ENCODE peak calls at places on chromosome 10, in four cellular contexts. One of them, this sample, is unnamed.

GRCh38 chr10:31071232-31071999 is 39.8 kb upstream of the ZNF438 start:
- DNase-seq in right cardiac atrium: no peak
- DNase-seq in tibial nerve: peak; percentile 34
- DNase-seq in left ventricle myocardium inferior: no peak
- DNase-seq in this sample: no peak

GRCh38 chr10:3720228-3721019 is 64.6 kb downstream of the KLF6 start:
- DNase-seq in left ventricle myocardium inferior: peak; percentile 41
- DNase-seq in tibial nerve: peak; percentile 67
- DNase-seq in right cardiac atrium: peak; percentile 65
- DNase-seq in this sample: no peak

GRCh38 chr10:70558871-70559810 is 43.4 kb downstream of the PRF1 start:
- DNase-seq in left ventricle myocardium inferior: peak; percentile 71
- DNase-seq in tibial nerve: peak; percentile 49
- DNase-seq in right cardiac atrium: peak; percentile 87
- DNase-seq in this sample: no peak

GRCh38 chr10:124652200-124652599 is 92.0 kb downstream of the FAM53B start:
- DNase-seq in right cardiac atrium: peak; percentile 18
- DNase-seq in tibial nerve: no peak
- DNase-seq in left ventricle myocardium inferior: no peak
- DNase-seq in this sample: no peak

GRCh38 chr10:102152545-102152890 is 329 bp downstream of the NOLC1 start:
- DNase-seq in tibial nerve: no peak
- DNase-seq in left ventricle myocardium inferior: no peak
- DNase-seq in right cardiac atrium: no peak
- DNase-seq in this sample: no peak

GRCh38 chr10:124717911-124718734 is 26.1 kb downstream of the FAM53B start:
- DNase-seq in right cardiac atrium: peak; percentile 44
- DNase-seq in left ventricle myocardium inferior: no peak
- DNase-seq in tibial nerve: no peak
- DNase-seq in this sample: peak; percentile 51

GRCh38 chr10:100349672-100350071 is 2.6 kb downstream of the SCD start:
- DNase-seq in left ventricle myocardium inferior: no peak
- DNase-seq in right cardiac atrium: no peak
- DNase-seq in tibial nerve: no peak
- DNase-seq in this sample: no peak

GRCh38 chr10:104021246-104021645 is 54.3 kb downstream of the SLK start:
- DNase-seq in right cardiac atrium: no peak
- DNase-seq in tibial nerve: no peak
- DNase-seq in left ventricle myocardium inferior: no peak
- DNase-seq in this sample: no peak

GRCh38 chr10:72563327-72563932 is 62.4 kb downstream of the MICU1 start:
- DNase-seq in tibial nerve: no peak
- DNase-seq in right cardiac atrium: no peak
- DNase-seq in left ventricle myocardium inferior: no peak
- DNase-seq in this sample: no peak

GRCh38 chr10:107025676-107026075 is 138.8 kb downstream of the SORCS1 start:
- DNase-seq in right cardiac atrium: no peak
- DNase-seq in left ventricle myocardium inferior: no peak
- DNase-seq in tibial nerve: no peak
- DNase-seq in this sample: no peak

GRCh38 chr10:131706476-131706875 is 194.3 kb upstream of the PPP2R2D start:
- DNase-seq in left ventricle myocardium inferior: no peak
- DNase-seq in right cardiac atrium: no peak
- DNase-seq in tibial nerve: no peak
- DNase-seq in this sample: no peak

GRCh38 chr10:317219-317868 is 182.1 kb downstream of the ZMYND11 start:
- DNase-seq in left ventricle myocardium inferior: peak; percentile 49
- DNase-seq in right cardiac atrium: peak; percentile 81
- DNase-seq in tibial nerve: no peak
- DNase-seq in this sample: no peak

GRCh38 chr10:92695679-92696605 is 6.2 kb downstream of the HHEX start:
- DNase-seq in right cardiac atrium: peak; percentile 63
- DNase-seq in tibial nerve: no peak
- DNase-seq in left ventricle myocardium inferior: no peak
- DNase-seq in this sample: no peak

GRCh38 chr10:116113721-116114501 is 159.1 kb downstream of the GFRA1 start:
- DNase-seq in right cardiac atrium: no peak
- DNase-seq in left ventricle myocardium inferior: no peak
- DNase-seq in tibial nerve: no peak
- DNase-seq in this sample: no peak

GRCh38 chr10:98587156-98587555 is 140.4 kb upstream of the HPS1 start:
- DNase-seq in tibial nerve: no peak
- DNase-seq in left ventricle myocardium inferior: no peak
- DNase-seq in right cardiac atrium: no peak
- DNase-seq in this sample: no peak

GRCh38 chr10:133017203-133017601 is 70.5 kb upstream of the ADGRA1 start:
- DNase-seq in tibial nerve: no peak
- DNase-seq in right cardiac atrium: peak; percentile 44
- DNase-seq in left ventricle myocardium inferior: no peak
- DNase-seq in this sample: no peak

GRCh38 chr10:133019651-133020050 is 68.1 kb upstream of the ADGRA1 start:
- DNase-seq in right cardiac atrium: peak; percentile 34
- DNase-seq in tibial nerve: no peak
- DNase-seq in left ventricle myocardium inferior: no peak
- DNase-seq in this sample: no peak

GRCh38 chr10:133020193-133020817 is 67.4 kb upstream of the ADGRA1 start:
- DNase-seq in right cardiac atrium: peak; percentile 44
- DNase-seq in tibial nerve: no peak
- DNase-seq in left ventricle myocardium inferior: no peak
- DNase-seq in this sample: no peak

GRCh38 chr10:133018491-133018890 is 69.2 kb upstream of the ADGRA1 start:
- DNase-seq in right cardiac atrium: peak; percentile 48
- DNase-seq in left ventricle myocardium inferior: no peak
- DNase-seq in tibial nerve: no peak
- DNase-seq in this sample: no peak

GRCh38 chr10:133019191-133019590 is 68.5 kb upstream of the ADGRA1 start:
- DNase-seq in left ventricle myocardium inferior: no peak
- DNase-seq in right cardiac atrium: peak; percentile 27
- DNase-seq in tibial nerve: no peak
- DNase-seq in this sample: no peak
- H3K9me3 ChIP-seq in left ventricle myocardium inferior: no peaks in the 10 kb centered on the region
- H3K9me3 ChIP-seq in right cardiac atrium: no peaks in the 10 kb centered on the region
- H3K9me3 ChIP-seq in tibial nerve: no peaks in the 10 kb centered on the region
- H3K9me3 ChIP-seq in this sample: no peaks in the 10 kb centered on the region

GRCh38 chr10:38143587-38143986 is 49.5 kb downstream of the ZNF37A start:
- DNase-seq in right cardiac atrium: no peak
- DNase-seq in tibial nerve: no peak
- DNase-seq in left ventricle myocardium inferior: no peak
- DNase-seq in this sample: no peak
- H3K9me3 ChIP-seq in right cardiac atrium: peaks cover 1% of the 10 kb centered on the region
- H3K9me3 ChIP-seq in tibial nerve: peaks cover 78% of the 10 kb centered on the region
- H3K9me3 ChIP-seq in left ventricle myocardium inferior: peaks cover 30% of the 10 kb centered on the region
- H3K9me3 ChIP-seq in this sample: no peaks in the 10 kb centered on the region

GRCh38 chr10:42543840-42544372 is 94.5 kb downstream of the ZNF33B start:
- DNase-seq in left ventricle myocardium inferior: no peak
- DNase-seq in right cardiac atrium: no peak
- DNase-seq in tibial nerve: no peak
- DNase-seq in this sample: no peak

GRCh38 chr10:42549851-42550250 is 88.5 kb downstream of the ZNF33B start:
- DNase-seq in left ventricle myocardium inferior: no peak
- DNase-seq in right cardiac atrium: no peak
- DNase-seq in tibial nerve: no peak
- DNase-seq in this sample: no peak

GRCh38 chr10:42548254-42548653 is 90.1 kb downstream of the ZNF33B start:
- DNase-seq in left ventricle myocardium inferior: no peak
- DNase-seq in right cardiac atrium: no peak
- DNase-seq in tibial nerve: no peak
- DNase-seq in this sample: no peak

GRCh38 chr10:42544945-42545344 is 93.4 kb downstream of the ZNF33B start:
- DNase-seq in tibial nerve: no peak
- DNase-seq in right cardiac atrium: no peak
- DNase-seq in left ventricle myocardium inferior: no peak
- DNase-seq in this sample: no peak
- H3K9me3 ChIP-seq in tibial nerve: peaks cover 92% of the 10 kb centered on the region
- H3K9me3 ChIP-seq in right cardiac atrium: no peaks in the 10 kb centered on the region
- H3K9me3 ChIP-seq in left ventricle myocardium inferior: peaks cover 76% of the 10 kb centered on the region
- H3K9me3 ChIP-seq in this sample: no peaks in the 10 kb centered on the region

DNA sequence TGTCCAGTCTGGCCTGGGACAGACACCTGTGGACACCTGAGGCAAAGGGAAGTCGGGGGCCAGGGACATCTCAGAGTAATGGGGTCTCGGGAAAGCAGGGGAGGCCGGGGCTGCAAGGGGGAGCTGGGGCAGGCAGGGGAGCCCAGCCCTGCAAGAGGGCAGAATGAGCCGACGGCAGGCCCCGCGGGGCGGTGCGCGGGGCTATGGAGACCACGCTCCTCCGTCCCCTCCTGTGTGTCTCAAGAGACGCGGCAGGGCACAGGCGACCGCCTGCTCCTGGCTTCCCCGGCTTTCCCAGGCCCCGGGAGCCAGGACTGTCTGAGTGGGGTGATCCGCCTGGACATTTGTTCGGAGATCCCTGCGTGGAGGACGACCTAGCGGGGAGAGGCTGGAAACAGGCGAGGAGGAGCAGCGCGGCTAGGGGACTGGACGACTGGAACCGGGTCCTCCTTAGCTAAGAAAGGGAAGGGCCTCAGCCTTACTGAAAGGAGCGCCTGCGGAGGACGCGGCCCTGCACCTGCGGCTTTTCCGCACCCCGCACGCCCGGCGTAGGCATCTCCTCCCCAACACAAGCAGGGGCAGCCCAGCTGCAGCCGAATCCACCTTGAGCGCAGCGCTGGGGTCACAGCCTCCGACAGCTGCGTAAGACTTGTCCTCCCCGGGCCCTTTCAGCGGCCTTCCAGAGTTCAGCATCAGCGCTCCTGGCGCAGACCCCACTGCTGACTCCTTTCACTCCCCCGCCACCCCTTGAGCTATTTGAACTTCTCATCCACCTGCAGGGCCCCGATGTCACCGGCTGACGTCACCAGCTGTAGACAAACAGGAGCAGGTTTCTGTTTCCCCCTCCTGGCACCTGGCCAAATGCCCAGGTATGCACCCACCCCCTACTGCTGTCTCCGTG is 176.4 kb downstream of the ZNF248 start:
- DNase-seq in right cardiac atrium: no peak
- DNase-seq in tibial nerve: no peak
- DNase-seq in left ventricle myocardium inferior: no peak
- DNase-seq in this sample: no peak
- H3K9me3 ChIP-seq in right cardiac atrium: no peaks in the 10 kb centered on the region
- H3K9me3 ChIP-seq in tibial nerve: peaks cover 31% of the 10 kb centered on the region
- H3K9me3 ChIP-seq in left ventricle myocardium inferior: no peaks in the 10 kb centered on the region
- H3K9me3 ChIP-seq in this sample: no peaks in the 10 kb centered on the region

GRCh38 chr10:6385683-6386082 is 183.0 kb downstream of the PFKFB3 start:
- DNase-seq in tibial nerve: no peak
- DNase-seq in left ventricle myocardium inferior: no peak
- DNase-seq in right cardiac atrium: no peak
- DNase-seq in this sample: no peak
- H3K9me3 ChIP-seq in tibial nerve: peaks cover 29% of the 10 kb centered on the region
- H3K9me3 ChIP-seq in left ventricle myocardium inferior: peaks cover 32% of the 10 kb centered on the region
- H3K9me3 ChIP-seq in right cardiac atrium: peaks cover 3% of the 10 kb centered on the region
- H3K9me3 ChIP-seq in this sample: no peaks in the 10 kb centered on the region

GRCh38 chr10:1380075-1380793 is 324.0 kb downstream of the WDR37 start:
- DNase-seq in right cardiac atrium: no peak
- DNase-seq in left ventricle myocardium inferior: no peak
- DNase-seq in tibial nerve: no peak
- DNase-seq in this sample: no peak
- H3K9me3 ChIP-seq in right cardiac atrium: no peaks in the 10 kb centered on the region
- H3K9me3 ChIP-seq in left ventricle myocardium inferior: peaks cover 2% of the 10 kb centered on the region
- H3K9me3 ChIP-seq in tibial nerve: no peaks in the 10 kb centered on the region
- H3K9me3 ChIP-seq in this sample: no peaks in the 10 kb centered on the region